ENCODE peak calls at places on chromosome 21, in ten cellular contexts. Q is fibroblast of pulmonary artery; G is AG04449; M is uterus; O is astrocyte of the spinal cord; E is GM12865; P is CD8-positive, alpha-beta T cell; R is ovary; X is IMR-90; S is GM23338. W is an unnamed sample.

GRCh38 chr21:44329971-44330681 is 9.1 kb downstream of the CFAP410 start:
- DNase-seq in Q (no peak), G (no peak), M (no peak), O (no peak), E (no peak), P (no peak), R (no peak), X (no peak), S (no peak), W (no peak)

GRCh38 chr21:27759820-27760219 is 792.9 kb upstream of the ADAMTS5 start:
- DNase-seq in Q (peak; percentile 28), G (no peak), M (no peak), O (no peak), E (no peak), P (no peak), R (no peak), X (no peak), S (no peak), W (no peak)

GRCh38 chr21:43703068-43703880 is 15.7 kb upstream of the PDXK start:
- DNase-seq in Q (peak; percentile 78), G (peak; percentile 60), M (no peak), O (peak; percentile 61), E (no peak), P (peak; percentile 11), R (no peak), X (peak; percentile 68), S (peak; percentile 67), W (peak; percentile 60)

GRCh38 chr21:31732891-31733520 is 1.1 kb upstream of the SCAF4 start:
- DNase-seq in Q (no peak), G (no peak), M (no peak), O (no peak), E (peak; percentile 53), P (no peak), R (no peak), X (peak; percentile 35), S (peak; percentile 59), W (no peak)

GRCh38 chr21:32410916-32411315 is 1.6 kb upstream of the EVA1C start:
- DNase-seq in Q (no peak), G (no peak), M (no peak), O (no peak), E (no peak), P (no peak), R (no peak), X (no peak), S (no peak), W (no peak)

GRCh38 chr21:43312751-43313169 is 114.2 kb downstream of the SIK1 start:
- DNase-seq in Q (no peak), G (no peak), M (no peak), O (no peak), E (peak; percentile 81), P (no peak), R (peak; percentile 20), X (no peak), S (peak; percentile 53), W (no peak)

GRCh38 chr21:17829472-17829871 is 10.3 kb upstream of the C21orf91 start:
- DNase-seq in Q (peak; percentile 14), G (peak; percentile 44), M (no peak), O (peak; percentile 15), E (no peak), P (no peak), R (no peak), X (peak; percentile 84), S (no peak), W (peak; percentile 54)

GRCh38 chr21:20720623-20721022 is 277.6 kb upstream of the NCAM2 start:
- DNase-seq in Q (peak; percentile 14), G (no peak), M (no peak), O (peak; percentile 81), E (no peak), P (no peak), R (no peak), X (no peak), S (no peak), W (no peak)

GRCh38 chr21:29656504-29657227 is 283.1 kb downstream of the GRIK1 start:
- DNase-seq in Q (peak; percentile 82), G (peak; percentile 29), M (no peak), O (peak; percentile 86), E (peak; percentile 14), P (no peak), R (no peak), X (peak; percentile 85), S (no peak), W (peak; percentile 37)

GRCh38 chr21:34073032-34073748 is at the start of the genes MRPS6 and SLC5A3:
- DNase-seq in Q (peak; percentile 85), G (no peak), M (peak; percentile 81), O (peak; percentile 80), E (peak; percentile 93), P (peak; percentile 61), R (peak; percentile 87), X (peak; percentile 81), S (peak; percentile 91), W (no peak)
- TF ChIP-seq CTCF in Q (no peak), G (no peak), M (no peak), O (no peak), E (no peak), P (no peak), R (no peak), X (peak; percentile 26), S (no peak), W (no peak)

GRCh38 chr21:16420086-16420724 is 690.4 kb downstream of the USP25 start:
- DNase-seq in Q (peak; percentile 80), G (no peak), M (peak; percentile 64), O (peak; percentile 87), E (no peak), P (no peak), R (peak; percentile 69), X (peak; percentile 18), S (no peak), W (no peak)

GRCh38 chr21:16423921-16424320 is 694.1 kb downstream of the USP25 start:
- DNase-seq in Q (no peak), G (no peak), M (no peak), O (no peak), E (no peak), P (no peak), R (no peak), X (no peak), S (no peak), W (no peak)

GRCh38 chr21:16425297-16425696 is 695.5 kb downstream of the USP25 start:
- DNase-seq in Q (no peak), G (no peak), M (no peak), O (no peak), E (no peak), P (no peak), R (no peak), X (no peak), S (no peak), W (no peak)

GRCh38 chr21:16424331-16424749 is 694.6 kb downstream of the USP25 start:
- DNase-seq in Q (peak; percentile 66), G (no peak), M (no peak), O (peak; percentile 72), E (no peak), P (no peak), R (no peak), X (no peak), S (no peak), W (no peak)

GRCh38 chr21:16422702-16423101 is 692.9 kb downstream of the USP25 start:
- DNase-seq in Q (peak; percentile 49), G (no peak), M (no peak), O (peak; percentile 33), E (no peak), P (no peak), R (no peak), X (no peak), S (no peak), W (no peak)
- H3K4me3 ChIP-seq in Q (peak overlapping the region; percentile 69), G (no peak overlapping the region), M (peak overlapping the region; percentile 39), O (no peak overlapping the region), E (no peak overlapping the region), P (no peak overlapping the region), R (no peak overlapping the region), X (no peak overlapping the region), S (no peak overlapping the region), W (no peak overlapping the region)

GRCh38 chr21:45617021-45617930 is 26.2 kb upstream of the PCBP3 start:
- DNase-seq in Q (no peak), G (no peak), M (no peak), O (no peak), E (no peak), P (no peak), R (no peak), X (no peak), S (peak; percentile 25), W (no peak)

GRCh38 chr21:45613396-45613795 is 30.1 kb upstream of the PCBP3 start:
- DNase-seq in Q (no peak), G (no peak), M (no peak), O (peak; percentile 30), E (no peak), P (no peak), R (no peak), X (no peak), S (no peak), W (no peak)

GRCh38 chr21:45613881-45614280 is 29.6 kb upstream of the PCBP3 start:
- DNase-seq in Q (no peak), G (no peak), M (no peak), O (peak; percentile 45), E (no peak), P (no peak), R (no peak), X (no peak), S (no peak), W (no peak)

GRCh38 chr21:45612096-45613019 is 31.2 kb upstream of the PCBP3 start:
- DNase-seq in Q (peak; percentile 82), G (peak; percentile 16), M (no peak), O (peak; percentile 83), E (no peak), P (no peak), R (no peak), X (peak; percentile 90), S (no peak), W (peak; percentile 20)

DNA sequence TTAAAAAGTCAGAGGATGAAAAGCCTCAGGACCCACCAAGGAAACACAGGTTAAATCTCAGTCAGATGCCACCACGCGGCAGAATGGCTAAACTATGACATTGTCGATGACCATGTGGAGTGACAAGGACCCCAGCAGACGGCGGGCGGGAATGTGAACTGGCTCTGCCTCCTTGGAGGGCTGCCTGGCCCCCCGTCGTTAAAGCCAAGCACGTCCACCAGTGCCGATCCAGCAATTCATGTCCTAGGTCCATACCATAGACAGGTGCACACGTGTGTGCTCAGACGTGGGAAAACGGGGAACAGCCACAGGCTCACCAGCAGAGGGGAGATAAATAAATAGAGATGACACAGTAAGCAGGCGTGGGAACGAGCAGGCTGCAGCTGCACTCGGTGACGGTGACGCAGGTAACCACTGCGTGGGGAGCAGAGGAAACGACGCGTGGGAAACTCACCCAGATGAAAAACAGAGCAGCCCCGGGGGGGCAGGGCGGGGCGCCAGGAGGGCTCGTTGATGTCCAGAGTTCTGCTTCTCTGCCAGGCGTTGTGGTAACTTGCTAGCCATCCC is 28.3 kb upstream of the PCBP3 start:
- DNase-seq in Q (peak; percentile 41), G (no peak), M (no peak), O (peak; percentile 57), E (peak; percentile 84), P (peak; percentile 68), R (no peak), X (peak; percentile 31), S (no peak), W (no peak)
- TF ChIP-seq CTCF in Q (no peak), G (no peak), M (no peak), O (no peak), E (no peak), P (peak; percentile 43), R (no peak), X (no peak), S (no peak), W (no peak)

DNA sequence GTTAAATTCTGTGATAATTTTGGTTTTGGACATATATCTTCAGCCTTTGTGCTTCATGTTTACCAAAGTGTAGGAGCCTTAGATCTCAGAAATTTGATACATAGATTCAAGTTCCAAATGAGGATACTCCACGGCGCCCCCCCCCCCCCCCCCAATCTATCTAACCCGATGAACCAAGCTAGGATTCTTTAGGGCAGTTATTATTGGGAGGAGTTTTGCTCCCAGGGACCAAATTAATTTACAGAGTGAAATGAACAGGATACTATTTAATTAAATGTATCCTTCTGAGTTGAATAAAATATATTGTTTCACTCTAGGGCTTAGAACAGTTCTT is 3.2 kb downstream of the USP25 start:
- DNase-seq in Q (no peak), G (no peak), M (no peak), O (no peak), E (no peak), P (no peak), R (no peak), X (no peak), S (no peak), W (no peak)
- H3K4me3 ChIP-seq in Q (peak overlapping the region; percentile 90), G (no peak overlapping the region), M (peak overlapping the region; percentile 97), O (no peak overlapping the region), E (peak overlapping the region; percentile 70), P (peak overlapping the region; percentile 43), R (no peak overlapping the region), X (no peak overlapping the region), S (no peak overlapping the region), W (no peak overlapping the region)

W was measured in BJ.